ENCODE peak calls at places on chromosomes 16 and 17, in eight cellular contexts. T is skeletal muscle cell; U is fibroblast of mammary gland; V is left ventricle myocardium inferior; F is H1; S is kidney epithelial cell; B is CD4-positive, alpha-beta memory T cell; Q is GM12878. E is an unnamed sample.

GRCh38 chr17:17497845-17498520 is 1.8 kb upstream of the RASD1 start:
- DNase-seq in T (no peak), U (no peak), V (no peak), F (no peak), S (no peak), B (no peak), Q (no peak), E (no peak)

GRCh38 chr17:80000955-80001354 is 34.7 kb downstream of the TBC1D16 start:
- DNase-seq in T (no peak), U (no peak), V (no peak), F (no peak), S (no peak), B (no peak), Q (no peak), E (no peak)

GRCh38 chr16:56357765-56358322 is 67.5 kb downstream of the AMFR start:
- DNase-seq in T (no peak), U (no peak), V (peak), F (no peak), S (no peak), B (no peak), Q (no peak), E (peak)

GRCh38 chr17:65987988-65988387 is 203.9 kb downstream of the CEP112 start:
- DNase-seq in T (no peak), U (peak), V (no peak), F (no peak), S (no peak), B (no peak), Q (peak), E (no peak)

GRCh38 chr17:38663125-38663751 is 11.5 kb downstream of the EPOP start:
- DNase-seq in T (no peak), U (peak), V (peak), F (peak), S (peak), B (no peak), Q (no peak), E (no peak)

GRCh38 chr17:29588561-29589411 is 662 bp downstream of the GIT1 start:
- DNase-seq in T (no peak), U (no peak), V (no peak), F (no peak), S (no peak), B (peak), Q (no peak), E (no peak)

GRCh38 chr17:63571632-63572310 is 21.5 kb downstream of the DCAF7 start:
- DNase-seq in T (peak), U (peak), V (no peak), F (no peak), S (peak), B (no peak), Q (no peak), E (no peak)

GRCh38 chr17:43701318-43701743 is 39.6 kb upstream of the MEOX1 start:
- DNase-seq in T (peak), U (peak), V (no peak), F (no peak), S (peak), B (no peak), Q (peak), E (no peak)

GRCh38 chr16:30350134-30350871 is 4.8 kb downstream of the CD2BP2 start:
- DNase-seq in T (no peak), U (peak), V (no peak), F (no peak), S (no peak), B (no peak), Q (peak), E (no peak)

GRCh38 chr16:12063435-12063834 is 86.9 kb downstream of the SNX29 start:
- DNase-seq in T (no peak), U (no peak), V (no peak), F (no peak), S (no peak), B (no peak), Q (no peak), E (no peak)

GRCh38 chr16:24580665-24581064 is 41.3 kb downstream of the RBBP6 start:
- DNase-seq in T (peak), U (peak), V (no peak), F (no peak), S (no peak), B (no peak), Q (no peak), E (no peak)

GRCh38 chr16:23330583-23331249 is 28.6 kb downstream of the SCNN1B start:
- DNase-seq in T (no peak), U (no peak), V (no peak), F (no peak), S (no peak), B (no peak), Q (no peak), E (no peak)

GRCh38 chr17:42109086-42109485 is 3.4 kb downstream of the DHX58 start:
- DNase-seq in T (no peak), U (no peak), V (no peak), F (no peak), S (no peak), B (no peak), Q (no peak), E (no peak)

GRCh38 chr17:19727466-19728113 is 11.2 kb upstream of the SLC47A2 start:
- DNase-seq in T (peak), U (peak), V (peak), F (no peak), S (no peak), B (no peak), Q (no peak), E (peak)

GRCh38 chr16:27434141-27435051 is 32.4 kb downstream of the IL21R start:
- DNase-seq in T (no peak), U (no peak), V (no peak), F (no peak), S (no peak), B (no peak), Q (no peak), E (no peak)

GRCh38 chr17:81070541-81071246 is 35.7 kb downstream of the BAIAP2 start:
- DNase-seq in T (no peak), U (no peak), V (no peak), F (no peak), S (no peak), B (no peak), Q (no peak), E (no peak)

GRCh38 chr17:76670708-76671122 is 27.2 kb upstream of the ST6GALNAC1 start:
- DNase-seq in T (no peak), U (no peak), V (no peak), F (no peak), S (no peak), B (no peak), Q (no peak), E (no peak)

GRCh38 chr16:19005561-19006445 is 22.1 kb downstream of the TMC7 start:
- DNase-seq in T (no peak), U (peak), V (peak), F (peak), S (no peak), B (no peak), Q (no peak), E (no peak)

GRCh38 chr17:73205326-73205980 is 12.6 kb downstream of the COG1 start:
- DNase-seq in T (no peak), U (no peak), V (no peak), F (no peak), S (no peak), B (no peak), Q (no peak), E (no peak)

GRCh38 chr16:4614571-4615388 is at the start of gene UBALD1:
- DNase-seq in T (peak), U (peak), V (peak), F (no peak), S (peak), B (peak), Q (peak), E (peak)

GRCh38 chr16:54282202-54282922 is 4.2 kb downstream of the IRX3 start:
- DNase-seq in T (no peak), U (peak), V (peak), F (no peak), S (no peak), B (no peak), Q (no peak), E (peak)

GRCh38 chr16:67238278-67238575 is 9.1 kb downstream of the FHOD1 start:
- DNase-seq in T (no peak), U (no peak), V (no peak), F (no peak), S (no peak), B (no peak), Q (no peak), E (no peak)

GRCh38 chr16:27515874-27516353 is 33.8 kb downstream of the GTF3C1 start:
- DNase-seq in T (no peak), U (peak), V (no peak), F (peak), S (no peak), B (no peak), Q (no peak), E (no peak)

GRCh38 chr16:10584956-10585561 is 4.7 kb upstream of the EMP2 start:
- DNase-seq in T (no peak), U (peak), V (no peak), F (no peak), S (no peak), B (no peak), Q (no peak), E (no peak)

GRCh38 chr17:58335779-58336455 is 7.3 kb upstream of the TSPOAP1 start:
- DNase-seq in T (no peak), U (no peak), V (no peak), F (no peak), S (no peak), B (peak), Q (peak), E (no peak)

GRCh38 chr17:58336456-58337094 is 8.0 kb upstream of the TSPOAP1 start:
- DNase-seq in T (no peak), U (peak), V (no peak), F (no peak), S (no peak), B (peak), Q (no peak), E (no peak)

GRCh38 chr17:58338454-58338841 is 9.9 kb upstream of the TSPOAP1 start:
- DNase-seq in T (no peak), U (no peak), V (no peak), F (no peak), S (no peak), B (no peak), Q (no peak), E (no peak)

GRCh38 chr17:58337600-58338453 is 9.2 kb upstream of the TSPOAP1 start:
- DNase-seq in T (peak), U (peak), V (peak), F (peak), S (peak), B (peak), Q (peak), E (peak)

GRCh38 chr17:58337126-58337599 is 8.6 kb upstream of the TSPOAP1 start:
- DNase-seq in T (no peak), U (no peak), V (no peak), F (no peak), S (no peak), B (peak), Q (no peak), E (no peak)
- H3K4me3 ChIP-seq in T (no peak), U (no peak), V (peak), F (peak), S (no peak), B (peak), Q (peak), E (no peak)

DNA sequence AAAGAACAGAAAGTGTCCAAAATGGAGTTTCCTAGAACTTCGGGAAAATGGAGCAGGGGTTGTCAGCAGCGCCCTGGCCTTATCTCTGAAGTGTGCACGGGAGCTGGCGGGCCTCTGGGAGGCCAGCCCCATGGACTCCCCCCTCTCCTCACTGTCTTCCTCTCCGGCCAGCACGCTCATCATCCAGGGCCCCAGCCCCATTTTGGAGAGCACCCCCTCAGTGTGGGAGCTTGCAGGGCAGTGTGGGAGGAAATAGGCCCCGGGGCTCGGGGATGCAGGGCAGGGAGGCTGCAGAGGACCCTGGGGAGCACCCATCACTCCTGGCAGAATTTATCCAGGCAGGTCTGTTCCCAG is 4.9 kb upstream of the PABPN1L start:
- DNase-seq in T (no peak), U (no peak), V (no peak), F (no peak), S (no peak), B (no peak), Q (no peak), E (no peak)
- H3K4me3 ChIP-seq in T (no peak), U (no peak), V (peak), F (no peak), S (no peak), B (no peak), Q (no peak), E (peak)

GRCh38 chr16:84821179-84821578 is 1.4 kb downstream of the CRISPLD2 start:
- DNase-seq in T (no peak), U (no peak), V (no peak), F (no peak), S (no peak), B (no peak), Q (no peak), E (no peak)
- H3K4me3 ChIP-seq in T (peak), U (peak), V (peak), F (no peak), S (peak), B (no peak), Q (no peak), E (peak)

DNA sequence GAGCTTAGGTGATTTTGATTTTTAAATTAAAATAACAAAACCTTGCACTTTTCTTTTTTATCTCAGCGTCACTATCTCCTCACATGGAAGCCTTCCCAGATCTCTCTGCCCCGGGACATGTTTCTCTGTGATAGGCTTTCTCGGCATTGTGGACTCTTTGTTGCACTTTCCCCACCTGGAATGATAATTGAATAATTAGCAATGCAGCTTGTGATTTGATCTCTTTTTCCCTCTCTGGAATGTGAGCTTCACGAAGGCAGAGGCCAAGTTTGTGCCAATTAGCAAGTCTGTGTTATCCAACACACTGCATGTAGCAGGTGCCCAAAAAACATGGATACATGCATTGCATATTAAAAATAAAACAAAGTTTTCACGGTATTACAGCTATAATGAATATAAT is 431.1 kb downstream of the HAPSTR1 start:
- DNase-seq in T (no peak), U (no peak), V (no peak), F (no peak), S (no peak), B (no peak), Q (no peak), E (no peak)
- H3K4me3 ChIP-seq in T (no peak), U (no peak), V (no peak), F (no peak), S (no peak), B (no peak), Q (no peak), E (no peak)

DNA sequence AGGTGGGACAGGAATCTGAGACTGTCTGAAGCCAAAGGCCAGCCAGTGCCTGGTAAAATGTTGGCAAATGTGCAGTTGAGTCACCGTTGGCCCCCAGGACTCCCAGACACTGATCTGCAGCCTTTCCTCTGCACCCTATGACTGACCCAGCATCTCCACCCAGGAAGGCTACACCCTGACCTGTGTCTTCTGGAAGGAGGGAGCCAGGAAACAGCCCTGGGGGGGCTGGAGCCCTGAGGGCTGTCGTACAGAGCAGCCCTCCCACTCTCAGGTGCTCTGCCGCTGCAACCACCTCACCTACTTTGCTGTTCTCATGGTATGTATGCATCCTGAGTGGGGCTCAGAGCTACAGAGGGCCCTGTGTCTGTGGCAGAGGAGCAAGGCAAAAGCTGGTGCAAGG is 24.0 kb downstream of the ADGRG5 start:
- DNase-seq in T (no peak), U (no peak), V (no peak), F (no peak), S (no peak), B (no peak), Q (no peak), E (peak)
- H3K4me3 ChIP-seq in T (no peak), U (no peak), V (no peak), F (no peak), S (no peak), B (no peak), Q (no peak), E (no peak)

GRCh38 chr17:10196384-10196783 is 2.0 kb downstream of the GAS7 start:
- DNase-seq in T (no peak), U (no peak), V (no peak), F (no peak), S (no peak), B (no peak), Q (no peak), E (no peak)

GRCh38 chr17:10197362-10197720 is 1.1 kb downstream of the GAS7 start:
- DNase-seq in T (no peak), U (no peak), V (peak), F (no peak), S (no peak), B (no peak), Q (no peak), E (peak)

GRCh38 chr17:10198509-10199249 is at the start of gene GAS7:
- DNase-seq in T (no peak), U (no peak), V (peak), F (no peak), S (no peak), B (peak), Q (no peak), E (peak)

GRCh38 chr17:10197721-10198508 is 491 bp downstream of the GAS7 start:
- DNase-seq in T (no peak), U (no peak), V (peak), F (no peak), S (no peak), B (no peak), Q (no peak), E (no peak)

GRCh38 chr17:10196936-10197335 is 1.5 kb downstream of the GAS7 start:
- DNase-seq in T (no peak), U (no peak), V (no peak), F (no peak), S (no peak), B (no peak), Q (no peak), E (no peak)
- H3K4me3 ChIP-seq in T (peak), U (no peak), V (peak), F (peak), S (no peak), B (no peak), Q (no peak), E (peak)

GRCh38 chr17:16491131-16491702 is 776 bp downstream of the LRRC75A start:
- DNase-seq in T (no peak), U (no peak), V (no peak), F (no peak), S (no peak), B (peak), Q (no peak), E (no peak)
- H3K4me3 ChIP-seq in T (peak), U (peak), V (peak), F (peak), S (peak), B (peak), Q (peak), E (peak)

GRCh38 chr17:75404739-75405364 is 626 bp downstream of the GRB2 start:
- DNase-seq in T (no peak), U (peak), V (peak), F (no peak), S (no peak), B (peak), Q (no peak), E (no peak)
- H3K4me3 ChIP-seq in T (peak), U (peak), V (peak), F (peak), S (peak), B (peak), Q (peak), E (peak)

GRCh38 chr17:48051278-48051677 is 3.1 kb downstream of the NFE2L1 start:
- DNase-seq in T (no peak), U (no peak), V (no peak), F (no peak), S (no peak), B (no peak), Q (no peak), E (no peak)
- H3K4me3 ChIP-seq in T (peak), U (no peak), V (peak), F (peak), S (no peak), B (no peak), Q (peak), E (peak)

E was measured in right atrium auricular region.